ENCODE peak calls at places on chromosomes 12 and 14, in ten cellular contexts. J, K, W, H, S, M, P, Q, L and F are unnamed samples.

GRCh38 chr12:45726594-45727300 is 2.8 kb upstream of the ARID2 start:
- DNase-seq in J (no peak), K (peak), W (peak), H (peak), S (peak), M (peak), P (peak), Q (no peak), L (peak), F (peak)

GRCh38 chr12:67425394-67425793 is 156.2 kb downstream of the CAND1 start:
- DNase-seq in J (no peak), K (no peak), W (no peak), H (no peak), S (no peak), M (no peak), P (no peak), Q (peak), L (no peak), F (no peak)

GRCh38 chr12:1839956-1840550 is 19.7 kb downstream of the LRTM2 start:
- DNase-seq in J (no peak), K (no peak), W (no peak), H (no peak), S (no peak), M (no peak), P (no peak), Q (no peak), L (no peak), F (no peak)

GRCh38 chr12:72281145-72281544 is 9.0 kb downstream of the TRHDE start:
- DNase-seq in J (no peak), K (no peak), W (no peak), H (no peak), S (no peak), M (no peak), P (no peak), Q (no peak), L (no peak), F (no peak)

GRCh38 chr12:100332852-100333251 is 24.0 kb upstream of the SLC17A8 start:
- DNase-seq in J (no peak), K (no peak), W (no peak), H (no peak), S (no peak), M (no peak), P (no peak), Q (no peak), L (no peak), F (no peak)

GRCh38 chr12:24695657-24696329 is 253.1 kb downstream of the BCAT1 start:
- DNase-seq in J (no peak), K (no peak), W (no peak), H (no peak), S (no peak), M (no peak), P (no peak), Q (no peak), L (no peak), F (no peak)

GRCh38 chr14:105499256-105500035 is 8.4 kb downstream of the TEDC1 start:
- DNase-seq in J (no peak), K (peak), W (peak), H (no peak), S (peak), M (no peak), P (no peak), Q (no peak), L (peak), F (no peak)

GRCh38 chr12:69985656-69986055 is 160.6 kb downstream of the MYRFL start:
- DNase-seq in J (no peak), K (no peak), W (no peak), H (no peak), S (no peak), M (no peak), P (peak), Q (peak), L (no peak), F (peak)

GRCh38 chr14:67943947-67944346 is 124.4 kb downstream of the RAD51B start:
- DNase-seq in J (no peak), K (peak), W (no peak), H (peak), S (no peak), M (no peak), P (peak), Q (peak), L (no peak), F (peak)